ENCODE peak calls at places on chromosomes 7 and 10, in six cellular contexts. One of them, this sample, is unnamed.

GRCh38 chr10:34290412-34291082 is 524.5 kb downstream of the PARD3 start:
- DNase-seq in NAMALWA: no peak
- DNase-seq in RWPE1: no peak
- DNase-seq in endothelial cell: no peak
- DNase-seq in epithelial cell of esophagus: peak; percentile 48
- DNase-seq in effector memory CD8-positive, alpha-beta T cell: no peak
- DNase-seq in this sample: peak; percentile 79

GRCh38 chr10:105586451-105587098 is 945.5 kb downstream of the SORCS3 start:
- DNase-seq in endothelial cell: no peak
- DNase-seq in NAMALWA: no peak
- DNase-seq in epithelial cell of esophagus: peak; percentile 29
- DNase-seq in RWPE1: no peak
- DNase-seq in effector memory CD8-positive, alpha-beta T cell: no peak
- DNase-seq in this sample: peak; percentile 43

GRCh38 chr7:4195650-4196049 is 486.4 kb upstream of the FOXK1 start:
- DNase-seq in epithelial cell of esophagus: no peak
- DNase-seq in RWPE1: no peak
- DNase-seq in effector memory CD8-positive, alpha-beta T cell: no peak
- DNase-seq in NAMALWA: no peak
- DNase-seq in endothelial cell: no peak
- DNase-seq in this sample: no peak

GRCh38 chr7:93821463-93821862 is 69.1 kb downstream of the TFPI2 start:
- DNase-seq in effector memory CD8-positive, alpha-beta T cell: no peak
- DNase-seq in epithelial cell of esophagus: no peak
- DNase-seq in endothelial cell: no peak
- DNase-seq in RWPE1: no peak
- DNase-seq in NAMALWA: no peak
- DNase-seq in this sample: no peak

GRCh38 chr7:105677803-105678583 is 96.7 kb upstream of the EFCAB10 start:
- DNase-seq in effector memory CD8-positive, alpha-beta T cell: peak; percentile 66
- DNase-seq in NAMALWA: peak; percentile 46
- DNase-seq in endothelial cell: no peak
- DNase-seq in RWPE1: no peak
- DNase-seq in epithelial cell of esophagus: peak; percentile 8
- DNase-seq in this sample: no peak

GRCh38 chr7:31940167-31940566 is 130.0 kb downstream of the PDE1C start:
- DNase-seq in epithelial cell of esophagus: no peak
- DNase-seq in endothelial cell: no peak
- DNase-seq in NAMALWA: no peak
- DNase-seq in RWPE1: no peak
- DNase-seq in effector memory CD8-positive, alpha-beta T cell: no peak
- DNase-seq in this sample: no peak

GRCh38 chr10:8581521-8582225 is 527.2 kb downstream of the GATA3 start:
- DNase-seq in RWPE1: no peak
- DNase-seq in endothelial cell: no peak
- DNase-seq in epithelial cell of esophagus: peak; percentile 54
- DNase-seq in effector memory CD8-positive, alpha-beta T cell: no peak
- DNase-seq in NAMALWA: no peak
- DNase-seq in this sample: no peak

GRCh38 chr10:6141296-6142151 is 52.7 kb downstream of the RBM17 start:
- DNase-seq in epithelial cell of esophagus: peak; percentile 85
- DNase-seq in NAMALWA: no peak
- DNase-seq in RWPE1: peak; percentile 71
- DNase-seq in endothelial cell: no peak
- DNase-seq in effector memory CD8-positive, alpha-beta T cell: no peak
- DNase-seq in this sample: peak; percentile 42

GRCh38 chr10:69568472-69569143 is 4.6 kb downstream of the NEUROG3 start:
- DNase-seq in RWPE1: no peak
- DNase-seq in effector memory CD8-positive, alpha-beta T cell: no peak
- DNase-seq in epithelial cell of esophagus: no peak
- DNase-seq in endothelial cell: no peak
- DNase-seq in NAMALWA: no peak
- DNase-seq in this sample: no peak

GRCh38 chr10:86964847-86965190 is 3.5 kb upstream of the ADIRF start:
- DNase-seq in epithelial cell of esophagus: no peak
- DNase-seq in NAMALWA: no peak
- DNase-seq in endothelial cell: no peak
- DNase-seq in RWPE1: no peak
- DNase-seq in effector memory CD8-positive, alpha-beta T cell: no peak
- DNase-seq in this sample: no peak

GRCh38 chr10:110474017-110474416 is 23.7 kb upstream of the DUSP5 start:
- DNase-seq in RWPE1: no peak
- DNase-seq in endothelial cell: no peak
- DNase-seq in effector memory CD8-positive, alpha-beta T cell: no peak
- DNase-seq in epithelial cell of esophagus: peak; percentile 31
- DNase-seq in NAMALWA: no peak
- DNase-seq in this sample: no peak

GRCh38 chr7:100957832-100958421 is 8.6 kb downstream of the MUC3A start:
- DNase-seq in RWPE1: no peak
- DNase-seq in endothelial cell: no peak
- DNase-seq in epithelial cell of esophagus: peak; percentile 23
- DNase-seq in NAMALWA: no peak
- DNase-seq in effector memory CD8-positive, alpha-beta T cell: no peak
- DNase-seq in this sample: no peak

GRCh38 chr7:132125096-132125495 is 451.2 kb downstream of the PLXNA4 start:
- DNase-seq in effector memory CD8-positive, alpha-beta T cell: no peak
- DNase-seq in RWPE1: no peak
- DNase-seq in epithelial cell of esophagus: peak; percentile 21
- DNase-seq in NAMALWA: no peak
- DNase-seq in endothelial cell: no peak
- DNase-seq in this sample: no peak

GRCh38 chr7:155323001-155323638 is 25.4 kb downstream of the INSIG1 start:
- DNase-seq in RWPE1: no peak
- DNase-seq in endothelial cell: no peak
- DNase-seq in effector memory CD8-positive, alpha-beta T cell: no peak
- DNase-seq in NAMALWA: no peak
- DNase-seq in epithelial cell of esophagus: no peak
- DNase-seq in this sample: no peak

GRCh38 chr7:140559410-140559809 is 80.1 kb upstream of the MKRN1 start:
- DNase-seq in effector memory CD8-positive, alpha-beta T cell: no peak
- DNase-seq in epithelial cell of esophagus: peak; percentile 48
- DNase-seq in RWPE1: peak; percentile 11
- DNase-seq in endothelial cell: no peak
- DNase-seq in NAMALWA: no peak
- DNase-seq in this sample: peak; percentile 39

GRCh38 chr7:70113078-70113477 is 514.8 kb downstream of the AUTS2 start:
- DNase-seq in effector memory CD8-positive, alpha-beta T cell: no peak
- DNase-seq in epithelial cell of esophagus: no peak
- DNase-seq in RWPE1: no peak
- DNase-seq in NAMALWA: no peak
- DNase-seq in endothelial cell: no peak
- DNase-seq in this sample: no peak

GRCh38 chr10:123995082-123995460 is 98.3 kb downstream of the CHST15 start:
- DNase-seq in NAMALWA: no peak
- DNase-seq in effector memory CD8-positive, alpha-beta T cell: no peak
- DNase-seq in epithelial cell of esophagus: no peak
- DNase-seq in endothelial cell: no peak
- DNase-seq in RWPE1: peak; percentile 51
- DNase-seq in this sample: no peak

GRCh38 chr10:112831826-112832225 is 118.2 kb upstream of the TCF7L2 start:
- DNase-seq in endothelial cell: no peak
- DNase-seq in RWPE1: no peak
- DNase-seq in epithelial cell of esophagus: no peak
- DNase-seq in effector memory CD8-positive, alpha-beta T cell: no peak
- DNase-seq in NAMALWA: no peak
- DNase-seq in this sample: no peak

GRCh38 chr7:67344481-67345193 is 348.0 kb downstream of the TYW1 start:
- DNase-seq in effector memory CD8-positive, alpha-beta T cell: no peak
- DNase-seq in RWPE1: no peak
- DNase-seq in NAMALWA: no peak
- DNase-seq in endothelial cell: no peak
- DNase-seq in epithelial cell of esophagus: peak; percentile 68
- DNase-seq in this sample: no peak

GRCh38 chr7:156051884-156052283 is 239.6 kb upstream of the SHH start:
- DNase-seq in NAMALWA: no peak
- DNase-seq in epithelial cell of esophagus: no peak
- DNase-seq in endothelial cell: no peak
- DNase-seq in RWPE1: no peak
- DNase-seq in effector memory CD8-positive, alpha-beta T cell: no peak
- DNase-seq in this sample: no peak

GRCh38 chr7:102063736-102064135 is 222.9 kb upstream of the SH2B2 start:
- DNase-seq in endothelial cell: no peak
- DNase-seq in RWPE1: peak; percentile 85
- DNase-seq in effector memory CD8-positive, alpha-beta T cell: no peak
- DNase-seq in epithelial cell of esophagus: peak; percentile 99
- DNase-seq in NAMALWA: no peak
- DNase-seq in this sample: peak; percentile 94

GRCh38 chr10:122352817-122353525 is 21.5 kb upstream of the PLEKHA1 start:
- DNase-seq in RWPE1: no peak
- DNase-seq in effector memory CD8-positive, alpha-beta T cell: no peak
- DNase-seq in epithelial cell of esophagus: no peak
- DNase-seq in NAMALWA: no peak
- DNase-seq in endothelial cell: no peak
- DNase-seq in this sample: no peak

GRCh38 chr10:88064608-88065383 is 201.4 kb downstream of the PTEN start:
- DNase-seq in RWPE1: no peak
- DNase-seq in effector memory CD8-positive, alpha-beta T cell: no peak
- DNase-seq in NAMALWA: no peak
- DNase-seq in endothelial cell: no peak
- DNase-seq in epithelial cell of esophagus: peak; percentile 18
- DNase-seq in this sample: peak; percentile 75

GRCh38 chr10:101035916-101036702 is 5.1 kb downstream of the SFXN3 start:
- DNase-seq in RWPE1: no peak
- DNase-seq in epithelial cell of esophagus: no peak
- DNase-seq in NAMALWA: no peak
- DNase-seq in effector memory CD8-positive, alpha-beta T cell: no peak
- DNase-seq in endothelial cell: no peak
- DNase-seq in this sample: no peak

GRCh38 chr7:38448076-38448475 is 174.6 kb upstream of the TARP start:
- DNase-seq in endothelial cell: no peak
- DNase-seq in effector memory CD8-positive, alpha-beta T cell: no peak
- DNase-seq in NAMALWA: no peak
- DNase-seq in RWPE1: no peak
- DNase-seq in epithelial cell of esophagus: no peak
- DNase-seq in this sample: peak; percentile 38

GRCh38 chr10:74194545-74194944 is 43.5 kb downstream of the ADK start:
- DNase-seq in endothelial cell: no peak
- DNase-seq in effector memory CD8-positive, alpha-beta T cell: no peak
- DNase-seq in epithelial cell of esophagus: peak; percentile 36
- DNase-seq in RWPE1: no peak
- DNase-seq in NAMALWA: no peak
- DNase-seq in this sample: peak; percentile 24

GRCh38 chr10:74743401-74743800 is 83.0 kb upstream of the KAT6B start:
- DNase-seq in epithelial cell of esophagus: peak; percentile 18
- DNase-seq in effector memory CD8-positive, alpha-beta T cell: no peak
- DNase-seq in endothelial cell: no peak
- DNase-seq in NAMALWA: no peak
- DNase-seq in RWPE1: no peak
- DNase-seq in this sample: no peak

GRCh38 chr10:96949039-96949683 is 117.1 kb downstream of the LCOR start:
- DNase-seq in NAMALWA: no peak
- DNase-seq in RWPE1: no peak
- DNase-seq in endothelial cell: no peak
- DNase-seq in effector memory CD8-positive, alpha-beta T cell: no peak
- DNase-seq in epithelial cell of esophagus: no peak
- DNase-seq in this sample: no peak

GRCh38 chr10:112950714-112951348 is 784 bp downstream of the TCF7L2 start:
- DNase-seq in effector memory CD8-positive, alpha-beta T cell: peak; percentile 13
- DNase-seq in NAMALWA: peak; percentile 66
- DNase-seq in epithelial cell of esophagus: peak; percentile 60
- DNase-seq in RWPE1: no peak
- DNase-seq in endothelial cell: peak; percentile 38
- DNase-seq in this sample: peak; percentile 63

GRCh38 chr10:20100157-20100556 is 283.9 kb downstream of the PLXDC2 start:
- DNase-seq in effector memory CD8-positive, alpha-beta T cell: no peak
- DNase-seq in endothelial cell: no peak
- DNase-seq in epithelial cell of esophagus: no peak
- DNase-seq in RWPE1: no peak
- DNase-seq in NAMALWA: no peak
- DNase-seq in this sample: peak; percentile 4